ENCODE peak calls at places on chromosome 6, in nine cellular contexts. K, O, N, Y, J, I, Q, G and Z are unnamed samples.

GRCh38 chr6:47502920-47503319 is 25.3 kb downstream of the CD2AP start:
- DNase-seq in K (no peak), O (no peak), N (no peak), Y (no peak), J (no peak), I (no peak), Q (no peak), G (no peak), Z (no peak)

GRCh38 chr6:128046033-128046432 is 145.2 kb upstream of the THEMIS start:
- DNase-seq in K (no peak), O (no peak), N (no peak), Y (no peak), J (no peak), I (no peak), Q (no peak), G (no peak), Z (no peak)

GRCh38 chr6:3825331-3825831 is 23.8 kb upstream of the FAM50B start:
- DNase-seq in K (peak; percentile 77), O (peak; percentile 53), N (peak; percentile 63), Y (peak; percentile 62), J (no peak), I (peak; percentile 63), Q (peak; percentile 55), G (peak; percentile 81), Z (no peak)

GRCh38 chr6:22737331-22737730 is 168.0 kb downstream of the HDGFL1 start:
- DNase-seq in K (no peak), O (no peak), N (peak; percentile 79), Y (peak; percentile 53), J (peak; percentile 4), I (no peak), Q (peak; percentile 50), G (peak; percentile 86), Z (no peak)

GRCh38 chr6:84033523-84034451 is at the start of gene MRAP2:
- DNase-seq in K (peak; percentile 76), O (peak; percentile 23), N (peak; percentile 78), Y (peak; percentile 53), J (no peak), I (peak; percentile 18), Q (peak; percentile 68), G (peak; percentile 76), Z (no peak)

GRCh38 chr6:16205377-16206144 is 32.8 kb upstream of the GMPR start:
- DNase-seq in K (no peak), O (no peak), N (no peak), Y (no peak), J (no peak), I (no peak), Q (peak; percentile 38), G (no peak), Z (no peak)

GRCh38 chr6:122758927-122759334 is 20.6 kb upstream of the FABP7 start:
- DNase-seq in K (no peak), O (no peak), N (no peak), Y (peak; percentile 11), J (no peak), I (no peak), Q (no peak), G (no peak), Z (no peak)

GRCh38 chr6:73523434-73524123 is 2.7 kb upstream of the EEF1A1 start:
- DNase-seq in K (peak; percentile 88), O (peak; percentile 60), N (no peak), Y (peak; percentile 63), J (peak; percentile 76), I (peak; percentile 61), Q (peak; percentile 55), G (peak; percentile 76), Z (no peak)

GRCh38 chr6:3381233-3382065 is 75.4 kb downstream of the SLC22A23 start:
- DNase-seq in K (no peak), O (peak; percentile 38), N (no peak), Y (no peak), J (no peak), I (no peak), Q (no peak), G (no peak), Z (no peak)

GRCh38 chr6:133818320-133818719 is 70.6 kb upstream of the TCF21 start:
- DNase-seq in K (no peak), O (no peak), N (no peak), Y (no peak), J (no peak), I (no peak), Q (no peak), G (no peak), Z (no peak)

GRCh38 chr6:129609635-129610034 is 100.3 kb downstream of the ARHGAP18 start:
- DNase-seq in K (no peak), O (no peak), N (no peak), Y (no peak), J (no peak), I (no peak), Q (no peak), G (no peak), Z (no peak)

GRCh38 chr6:125707615-125708243 is 41.7 kb upstream of the HEY2 start:
- DNase-seq in K (no peak), O (no peak), N (no peak), Y (no peak), J (no peak), I (no peak), Q (no peak), G (no peak), Z (no peak)

GRCh38 chr6:52929321-52930164 is 20.0 kb upstream of the GSTA3 start:
- DNase-seq in K (peak; percentile 67), O (no peak), N (no peak), Y (peak; percentile 90), J (peak; percentile 22), I (no peak), Q (peak; percentile 59), G (no peak), Z (no peak)

GRCh38 chr6:107941627-107942026 is 16.4 kb downstream of the SEC63 start:
- DNase-seq in K (no peak), O (no peak), N (peak; percentile 28), Y (no peak), J (no peak), I (no peak), Q (no peak), G (no peak), Z (no peak)

GRCh38 chr6:110557226-110557625 is 80.8 kb upstream of the SLC22A16 start:
- DNase-seq in K (no peak), O (no peak), N (no peak), Y (peak; percentile 20), J (no peak), I (no peak), Q (no peak), G (no peak), Z (no peak)

GRCh38 chr6:124676033-124676432 is 286.2 kb upstream of the RNF217 start:
- DNase-seq in K (no peak), O (no peak), N (no peak), Y (peak; percentile 63), J (no peak), I (no peak), Q (no peak), G (no peak), Z (no peak)

GRCh38 chr6:52566853-52567279 is 10.0 kb downstream of the TRAM2 start:
- DNase-seq in K (no peak), O (no peak), N (no peak), Y (peak; percentile 65), J (no peak), I (no peak), Q (peak; percentile 36), G (no peak), Z (no peak)

GRCh38 chr6:103578115-103578514 is 1281.6 kb downstream of the HACE1 start:
- DNase-seq in K (no peak), O (no peak), N (no peak), Y (no peak), J (no peak), I (no peak), Q (no peak), G (no peak), Z (no peak)

GRCh38 chr6:130503146-130503545 is 137.3 kb downstream of the TMEM200A start:
- DNase-seq in K (no peak), O (no peak), N (no peak), Y (peak; percentile 42), J (no peak), I (no peak), Q (no peak), G (no peak), Z (no peak)

GRCh38 chr6:19269341-19269898 is 567.8 kb upstream of the ID4 start:
- DNase-seq in K (no peak), O (no peak), N (no peak), Y (peak; percentile 26), J (no peak), I (no peak), Q (no peak), G (no peak), Z (no peak)

GRCh38 chr6:85111481-85112001 is 338.3 kb upstream of the NT5E start:
- DNase-seq in K (no peak), O (no peak), N (peak; percentile 17), Y (no peak), J (no peak), I (peak; percentile 24), Q (peak; percentile 16), G (no peak), Z (no peak)

GRCh38 chr6:137690029-137690428 is 177.0 kb upstream of the TNFAIP3 start:
- DNase-seq in K (no peak), O (no peak), N (no peak), Y (no peak), J (no peak), I (no peak), Q (no peak), G (no peak), Z (no peak)

GRCh38 chr6:79810153-79810806 is 137.1 kb downstream of the ELOVL4 start:
- DNase-seq in K (no peak), O (no peak), N (peak; percentile 92), Y (no peak), J (no peak), I (no peak), Q (no peak), G (peak; percentile 27), Z (no peak)
- TF ChIP-seq CTCF in K (no peak), O (no peak), N (peak; percentile 10), Y (no peak), J (no peak), I (no peak), Q (no peak), G (no peak), Z (no peak)

GRCh38 chr6:40390144-40390800 is 196.9 kb downstream of the LRFN2 start:
- DNase-seq in K (no peak), O (no peak), N (no peak), Y (no peak), J (no peak), I (no peak), Q (no peak), G (no peak), Z (no peak)
- H3K4me3 ChIP-seq in K (no peak overlapping the region), O (no peak overlapping the region), N (no peak overlapping the region), Y (no peak overlapping the region), J (no peak overlapping the region), I (no peak overlapping the region), Q (no peak overlapping the region), G (no peak overlapping the region), Z (no peak overlapping the region)

GRCh38 chr6:88165877-88166492 is at the start of gene CNR1:
- DNase-seq in K (peak; percentile 92), O (peak; percentile 53), N (peak; percentile 82), Y (peak; percentile 28), J (no peak), I (peak; percentile 35), Q (peak; percentile 79), G (peak; percentile 75), Z (no peak)
- TF ChIP-seq CTCF in K (peak; percentile 30), O (no peak), N (peak; percentile 8), Y (no peak), J (no peak), I (no peak), Q (no peak), G (no peak), Z (no peak)

DNA sequence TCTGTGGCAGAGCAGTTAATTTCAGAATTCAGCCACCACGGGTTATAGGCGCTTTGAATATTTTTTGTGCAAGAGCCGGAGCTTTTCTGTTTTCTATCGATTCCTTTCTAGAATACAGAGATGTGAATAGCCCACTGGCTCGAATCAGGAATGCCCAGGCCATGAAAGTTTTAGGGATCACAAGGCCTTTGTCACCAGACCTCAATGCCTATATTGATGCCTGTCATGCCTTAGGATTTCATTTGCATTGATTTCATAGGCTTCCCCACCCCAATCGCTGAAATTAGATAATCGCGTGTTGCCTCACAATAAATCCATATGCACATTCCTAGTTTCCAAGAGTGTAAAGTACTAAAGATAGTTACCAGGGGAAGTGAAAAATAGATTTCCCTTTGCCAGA is 150.7 kb downstream of the SASH1 start:
- DNase-seq in K (no peak), O (no peak), N (no peak), Y (no peak), J (no peak), I (no peak), Q (no peak), G (no peak), Z (no peak)
- H3K4me3 ChIP-seq in K (no peak overlapping the region), O (no peak overlapping the region), N (no peak overlapping the region), Y (no peak overlapping the region), J (no peak overlapping the region), I (no peak overlapping the region), Q (no peak overlapping the region), G (no peak overlapping the region), Z (no peak overlapping the region)